ENCODE peak calls at places on chromosomes 5 and 9, in ten cellular contexts. One of them, this sample, is unnamed.
A peak's percentile ranks its signal among the peaks of the same experiment; 100 is the strongest.

GRCh38 chr5:142320427-142320732 is 4.4 kb downstream of the SPRY4 start:
- DNase-seq in NCI-H2171 treated with DMSO at 0.1 percent for 48 hours: no peak
- DNase-seq in mucosa of descending colon: no peak
- DNase-seq in brain microvascular endothelial cell: no peak
- DNase-seq in NAMALWA: no peak
- DNase-seq in PC-9: no peak
- DNase-seq in cerebellar cortex: peak; percentile 27
- DNase-seq in hepatocyte: peak; percentile 46
- DNase-seq in activated CD8-positive, alpha-beta memory T cell treated with anti-CD3 and anti-CD28 coated beads, Interleukin-2, amount 50 U/mL, for 4 hours: no peak
- DNase-seq in progenitor cell of endocrine pancreas: no peak
- DNase-seq in this sample: no peak

GRCh38 chr9:101586651-101587050 is 8.1 kb downstream of the PPP3R2 start:
- DNase-seq in NCI-H2171 treated with DMSO at 0.1 percent for 48 hours: no peak
- DNase-seq in mucosa of descending colon: no peak
- DNase-seq in brain microvascular endothelial cell: no peak
- DNase-seq in NAMALWA: no peak
- DNase-seq in PC-9: no peak
- DNase-seq in cerebellar cortex: no peak
- DNase-seq in hepatocyte: no peak
- DNase-seq in activated CD8-positive, alpha-beta memory T cell treated with anti-CD3 and anti-CD28 coated beads, Interleukin-2, amount 50 U/mL, for 4 hours: no peak
- DNase-seq in progenitor cell of endocrine pancreas: no peak
- DNase-seq in this sample: peak; percentile 32

GRCh38 chr5:14165375-14166091 is 22.4 kb downstream of the TRIO start:
- DNase-seq in NCI-H2171 treated with DMSO at 0.1 percent for 48 hours: no peak
- DNase-seq in mucosa of descending colon: no peak
- DNase-seq in brain microvascular endothelial cell: peak; percentile 85
- DNase-seq in NAMALWA: no peak
- DNase-seq in PC-9: peak; percentile 80
- DNase-seq in cerebellar cortex: no peak
- DNase-seq in hepatocyte: no peak
- DNase-seq in activated CD8-positive, alpha-beta memory T cell treated with anti-CD3 and anti-CD28 coated beads, Interleukin-2, amount 50 U/mL, for 4 hours: no peak
- DNase-seq in progenitor cell of endocrine pancreas: no peak
- DNase-seq in this sample: no peak

GRCh38 chr5:180689071-180689694 is 39.8 kb upstream of the FLT4 start:
- DNase-seq in NCI-H2171 treated with DMSO at 0.1 percent for 48 hours: no peak
- DNase-seq in mucosa of descending colon: no peak
- DNase-seq in brain microvascular endothelial cell: no peak
- DNase-seq in NAMALWA: no peak
- DNase-seq in PC-9: no peak
- DNase-seq in cerebellar cortex: no peak
- DNase-seq in hepatocyte: no peak
- DNase-seq in activated CD8-positive, alpha-beta memory T cell treated with anti-CD3 and anti-CD28 coated beads, Interleukin-2, amount 50 U/mL, for 4 hours: peak; percentile 41
- DNase-seq in progenitor cell of endocrine pancreas: no peak
- DNase-seq in this sample: no peak

GRCh38 chr5:143201589-143201988 is 201.9 kb downstream of the NR3C1 start:
- DNase-seq in NCI-H2171 treated with DMSO at 0.1 percent for 48 hours: no peak
- DNase-seq in mucosa of descending colon: no peak
- DNase-seq in brain microvascular endothelial cell: no peak
- DNase-seq in NAMALWA: no peak
- DNase-seq in PC-9: no peak
- DNase-seq in cerebellar cortex: no peak
- DNase-seq in hepatocyte: no peak
- DNase-seq in activated CD8-positive, alpha-beta memory T cell treated with anti-CD3 and anti-CD28 coated beads, Interleukin-2, amount 50 U/mL, for 4 hours: no peak
- DNase-seq in progenitor cell of endocrine pancreas: no peak
- DNase-seq in this sample: no peak

GRCh38 chr9:117325789-117326185 is 89.1 kb downstream of the ASTN2 start:
- DNase-seq in NCI-H2171 treated with DMSO at 0.1 percent for 48 hours: no peak
- DNase-seq in mucosa of descending colon: no peak
- DNase-seq in brain microvascular endothelial cell: no peak
- DNase-seq in NAMALWA: no peak
- DNase-seq in PC-9: no peak
- DNase-seq in cerebellar cortex: no peak
- DNase-seq in hepatocyte: no peak
- DNase-seq in activated CD8-positive, alpha-beta memory T cell treated with anti-CD3 and anti-CD28 coated beads, Interleukin-2, amount 50 U/mL, for 4 hours: no peak
- DNase-seq in progenitor cell of endocrine pancreas: no peak
- DNase-seq in this sample: no peak

GRCh38 chr5:92559743-92560142 is 1021.3 kb downstream of the NR2F1-AS1 start:
- DNase-seq in NCI-H2171 treated with DMSO at 0.1 percent for 48 hours: no peak
- DNase-seq in mucosa of descending colon: no peak
- DNase-seq in brain microvascular endothelial cell: peak; percentile 48
- DNase-seq in NAMALWA: no peak
- DNase-seq in PC-9: no peak
- DNase-seq in cerebellar cortex: peak; percentile 86
- DNase-seq in hepatocyte: no peak
- DNase-seq in activated CD8-positive, alpha-beta memory T cell treated with anti-CD3 and anti-CD28 coated beads, Interleukin-2, amount 50 U/mL, for 4 hours: no peak
- DNase-seq in progenitor cell of endocrine pancreas: no peak
- DNase-seq in this sample: no peak

GRCh38 chr9:7549261-7549660 is 250.3 kb downstream of the DMAC1 start:
- DNase-seq in NCI-H2171 treated with DMSO at 0.1 percent for 48 hours: peak; percentile 55
- DNase-seq in mucosa of descending colon: peak; percentile 38
- DNase-seq in brain microvascular endothelial cell: no peak
- DNase-seq in NAMALWA: no peak
- DNase-seq in PC-9: no peak
- DNase-seq in cerebellar cortex: no peak
- DNase-seq in hepatocyte: peak; percentile 34
- DNase-seq in activated CD8-positive, alpha-beta memory T cell treated with anti-CD3 and anti-CD28 coated beads, Interleukin-2, amount 50 U/mL, for 4 hours: no peak
- DNase-seq in progenitor cell of endocrine pancreas: no peak
- DNase-seq in this sample: no peak

GRCh38 chr5:149455889-149456409 is 76.9 kb upstream of the IL17B start:
- DNase-seq in NCI-H2171 treated with DMSO at 0.1 percent for 48 hours: no peak
- DNase-seq in mucosa of descending colon: no peak
- DNase-seq in brain microvascular endothelial cell: peak; percentile 49
- DNase-seq in NAMALWA: no peak
- DNase-seq in PC-9: peak; percentile 91
- DNase-seq in cerebellar cortex: no peak
- DNase-seq in hepatocyte: peak; percentile 55
- DNase-seq in activated CD8-positive, alpha-beta memory T cell treated with anti-CD3 and anti-CD28 coated beads, Interleukin-2, amount 50 U/mL, for 4 hours: no peak
- DNase-seq in progenitor cell of endocrine pancreas: no peak
- DNase-seq in this sample: no peak

GRCh38 chr9:137316012-137316981 is 14.2 kb upstream of the NRARP start:
- DNase-seq in NCI-H2171 treated with DMSO at 0.1 percent for 48 hours: peak; percentile 64
- DNase-seq in mucosa of descending colon: peak; percentile 70
- DNase-seq in brain microvascular endothelial cell: no peak
- DNase-seq in NAMALWA: peak; percentile 52
- DNase-seq in PC-9: no peak
- DNase-seq in cerebellar cortex: no peak
- DNase-seq in hepatocyte: peak; percentile 85
- DNase-seq in activated CD8-positive, alpha-beta memory T cell treated with anti-CD3 and anti-CD28 coated beads, Interleukin-2, amount 50 U/mL, for 4 hours: peak; percentile 18
- DNase-seq in progenitor cell of endocrine pancreas: peak; percentile 51
- DNase-seq in this sample: peak; percentile 61

GRCh38 chr9:99385814-99386279 is 163.8 kb downstream of the SEC61B start:
- DNase-seq in NCI-H2171 treated with DMSO at 0.1 percent for 48 hours: peak; percentile 83
- DNase-seq in mucosa of descending colon: no peak
- DNase-seq in brain microvascular endothelial cell: no peak
- DNase-seq in NAMALWA: no peak
- DNase-seq in PC-9: no peak
- DNase-seq in cerebellar cortex: no peak
- DNase-seq in hepatocyte: peak; percentile 19
- DNase-seq in activated CD8-positive, alpha-beta memory T cell treated with anti-CD3 and anti-CD28 coated beads, Interleukin-2, amount 50 U/mL, for 4 hours: no peak
- DNase-seq in progenitor cell of endocrine pancreas: no peak
- DNase-seq in this sample: no peak